ENCODE peak calls at places on chromosomes 13 and 19, in nine cellular contexts. Z is heart right ventricle, U is uterus, Y is PC-3, N is neural crest cell, V is ovary, M is NB4, C is choroid plexus epithelial cell, F is foreskin keratinocyte. D is an unnamed sample.

GRCh38 chr19:45863840-45864628 is at the start of gene FOXA3:
- DNase-seq in Z (peak), U (no peak), Y (peak), N (no peak), V (peak), M (peak), C (peak), F (no peak), D (peak)

GRCh38 chr13:51922771-51923480 is 61.2 kb downstream of the CCDC70 start:
- DNase-seq in Z (no peak), U (no peak), Y (no peak), N (no peak), V (no peak), M (no peak), C (no peak), F (no peak), D (no peak)

GRCh38 chr13:74758188-74758587 is 624.0 kb upstream of the KLF12 start:
- DNase-seq in Z (no peak), U (no peak), Y (no peak), N (no peak), V (no peak), M (no peak), C (no peak), F (no peak), D (no peak)

GRCh38 chr19:17294051-17294891 is 9.0 kb downstream of the ABHD8 start:
- DNase-seq in Z (peak), U (no peak), Y (no peak), N (peak), V (peak), M (peak), C (no peak), F (no peak), D (no peak)

GRCh38 chr13:79837741-79838450 is 356.9 kb downstream of the NDFIP2 start:
- DNase-seq in Z (no peak), U (no peak), Y (peak), N (no peak), V (no peak), M (no peak), C (peak), F (peak), D (no peak)

GRCh38 chr19:37695144-37695899 is 24.2 kb downstream of the ZNF607 start:
- DNase-seq in Z (no peak), U (no peak), Y (no peak), N (no peak), V (no peak), M (no peak), C (no peak), F (no peak), D (no peak)

GRCh38 chr13:70844391-70845108 is 736.3 kb upstream of the KLHL1 start:
- DNase-seq in Z (no peak), U (no peak), Y (peak), N (no peak), V (no peak), M (no peak), C (no peak), F (no peak), D (no peak)

GRCh38 chr13:98651716-98652115 is 74.8 kb upstream of the STK24 start:
- DNase-seq in Z (no peak), U (no peak), Y (no peak), N (no peak), V (no peak), M (no peak), C (no peak), F (no peak), D (no peak)

GRCh38 chr13:53783466-53783865 is 754.9 kb downstream of the OLFM4 start:
- DNase-seq in Z (no peak), U (no peak), Y (no peak), N (no peak), V (no peak), M (no peak), C (no peak), F (no peak), D (no peak)

GRCh38 chr19:850221-850978 is 1.7 kb upstream of the ELANE start:
- DNase-seq in Z (peak), U (peak), Y (peak), N (no peak), V (peak), M (peak), C (peak), F (no peak), D (no peak)

GRCh38 chr19:51183629-51184028 is 41.3 kb upstream of the CD33 start:
- DNase-seq in Z (no peak), U (no peak), Y (no peak), N (no peak), V (no peak), M (no peak), C (no peak), F (no peak), D (no peak)

GRCh38 chr13:53442979-53443378 is 414.4 kb downstream of the OLFM4 start:
- DNase-seq in Z (no peak), U (no peak), Y (no peak), N (no peak), V (no peak), M (no peak), C (no peak), F (no peak), D (no peak)

GRCh38 chr19:2187164-2187563 is 23.4 kb downstream of the DOT1L start:
- DNase-seq in Z (no peak), U (no peak), Y (no peak), N (no peak), V (no peak), M (no peak), C (no peak), F (no peak), D (no peak)

GRCh38 chr13:59459972-59460371 is 703.8 kb downstream of the DIAPH3 start:
- DNase-seq in Z (no peak), U (no peak), Y (peak), N (no peak), V (no peak), M (no peak), C (peak), F (no peak), D (no peak)

GRCh38 chr19:44207126-44207803 is 5.1 kb upstream of the ZNF227 start:
- DNase-seq in Z (peak), U (peak), Y (peak), N (peak), V (peak), M (peak), C (peak), F (peak), D (peak)

GRCh38 chr13:63902141-63902540 is 2486.5 kb upstream of the PCDH20 start:
- DNase-seq in Z (no peak), U (no peak), Y (no peak), N (no peak), V (no peak), M (no peak), C (no peak), F (no peak), D (no peak)

GRCh38 chr19:36679455-36679854 is 8.0 kb upstream of the ZNF567 start:
- DNase-seq in Z (no peak), U (no peak), Y (no peak), N (no peak), V (no peak), M (no peak), C (no peak), F (no peak), D (no peak)

GRCh38 chr13:112897603-112897955 is 71.4 kb upstream of the MCF2L start:
- DNase-seq in Z (no peak), U (no peak), Y (no peak), N (no peak), V (no peak), M (no peak), C (no peak), F (no peak), D (no peak)

GRCh38 chr13:110307697-110308376 is 753 bp downstream of the COL4A2 start:
- DNase-seq in Z (peak), U (no peak), Y (no peak), N (peak), V (peak), M (no peak), C (peak), F (peak), D (no peak)

GRCh38 chr13:113849546-113849945 is 14.3 kb downstream of the GAS6 start:
- DNase-seq in Z (no peak), U (no peak), Y (peak), N (no peak), V (no peak), M (no peak), C (no peak), F (peak), D (no peak)

GRCh38 chr13:112445411-112446271 is 69.5 kb downstream of the SPACA7 start:
- DNase-seq in Z (no peak), U (no peak), Y (no peak), N (no peak), V (no peak), M (no peak), C (no peak), F (no peak), D (peak)

GRCh38 chr13:25286969-25287961 is at the start of gene MTMR6:
- DNase-seq in Z (peak), U (peak), Y (peak), N (peak), V (peak), M (peak), C (peak), F (peak), D (peak)

GRCh38 chr19:38433268-38433733 is at the start of gene RYR1:
- DNase-seq in Z (peak), U (no peak), Y (no peak), N (peak), V (no peak), M (peak), C (peak), F (no peak), D (peak)

DNA sequence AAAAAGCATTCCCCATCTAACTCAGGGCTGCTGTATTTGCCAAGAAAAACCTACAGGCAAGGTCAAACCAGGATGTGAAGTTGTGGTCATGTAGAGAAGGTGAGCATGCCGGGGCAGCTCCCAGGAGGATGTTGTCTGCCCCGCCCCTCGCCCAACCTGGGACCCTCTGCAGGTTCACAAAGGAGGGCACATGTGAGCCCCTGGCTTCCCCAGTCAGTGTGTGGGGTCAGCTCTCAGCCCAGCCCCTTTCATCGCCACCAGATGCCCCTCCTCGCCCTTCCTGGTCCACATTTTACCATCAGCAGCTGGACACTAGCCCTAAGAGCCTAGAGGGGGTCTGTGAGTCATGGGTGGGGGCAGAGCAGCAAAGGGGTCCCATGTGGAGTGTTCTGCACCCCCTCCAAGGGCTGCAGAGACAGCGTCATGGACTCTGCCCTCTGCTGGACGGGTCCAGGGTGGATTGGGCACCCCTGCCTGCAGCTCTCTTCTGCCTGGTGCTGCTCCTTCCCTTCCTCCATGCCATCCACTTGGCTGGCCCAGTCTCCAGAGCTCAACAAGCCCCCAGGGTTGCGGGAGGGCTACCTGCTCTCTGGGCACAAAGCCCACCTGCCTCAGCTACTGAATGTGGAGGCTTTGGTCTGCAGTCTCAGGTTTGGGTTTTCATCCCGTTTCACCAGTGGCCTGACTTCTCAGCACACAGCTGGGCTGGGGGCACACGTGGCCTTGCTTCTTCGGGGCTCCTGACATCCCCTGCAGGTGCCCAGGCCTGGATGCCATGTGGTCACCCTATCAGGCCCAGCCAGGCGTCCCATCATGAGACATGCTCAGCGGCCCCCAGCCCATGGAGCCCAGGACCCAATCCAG is 3.7 kb downstream of the PLEKHF1 start:
- DNase-seq in Z (no peak), U (no peak), Y (no peak), N (no peak), V (no peak), M (no peak), C (no peak), F (no peak), D (no peak)
- TF ChIP-seq CTCF in Z (peak), U (no peak), Y (peak), N (no peak), V (no peak), M (no peak), C (peak), F (peak), D (no peak)

GRCh38 chr19:40381321-40381720 is 8.7 kb downstream of the HIPK4 start:
- DNase-seq in Z (no peak), U (no peak), Y (no peak), N (no peak), V (no peak), M (no peak), C (no peak), F (no peak), D (no peak)
- TF ChIP-seq CTCF in Z (no peak), U (no peak), Y (no peak), N (peak), V (no peak), M (no peak), C (peak), F (peak), D (no peak)

DNA sequence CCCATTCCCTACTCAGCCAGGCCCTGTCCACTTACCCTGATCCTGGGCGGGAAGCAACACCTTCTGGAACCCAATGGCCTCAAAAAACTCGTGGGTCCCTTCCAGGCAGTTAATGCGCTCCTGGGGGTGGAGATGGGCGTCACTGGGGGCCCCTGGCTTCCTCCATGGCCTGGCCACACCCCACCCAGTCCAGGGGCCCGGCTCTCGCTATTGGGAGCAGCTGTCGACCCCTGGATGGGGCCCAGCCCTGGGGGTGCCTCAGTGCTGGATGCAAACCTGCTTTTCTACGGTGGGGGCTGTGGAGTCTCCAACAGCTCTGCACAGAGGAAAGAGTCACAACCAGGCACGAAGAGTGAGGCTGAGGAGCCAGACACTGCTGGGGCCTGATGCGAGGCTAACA is 10.8 kb downstream of the UBXN6 start:
- DNase-seq in Z (no peak), U (no peak), Y (no peak), N (no peak), V (no peak), M (no peak), C (no peak), F (no peak), D (no peak)
- TF ChIP-seq CTCF in Z (no peak), U (no peak), Y (no peak), N (no peak), V (no peak), M (no peak), C (no peak), F (no peak), D (no peak)

GRCh38 chr13:37068962-37069361 is 9.5 kb upstream of the SUPT20H start:
- DNase-seq in Z (no peak), U (no peak), Y (peak), N (no peak), V (no peak), M (peak), C (peak), F (no peak), D (no peak)
- TF ChIP-seq CTCF in Z (no peak), U (no peak), Y (peak), N (peak), V (no peak), M (no peak), C (peak), F (peak), D (no peak)

DNA sequence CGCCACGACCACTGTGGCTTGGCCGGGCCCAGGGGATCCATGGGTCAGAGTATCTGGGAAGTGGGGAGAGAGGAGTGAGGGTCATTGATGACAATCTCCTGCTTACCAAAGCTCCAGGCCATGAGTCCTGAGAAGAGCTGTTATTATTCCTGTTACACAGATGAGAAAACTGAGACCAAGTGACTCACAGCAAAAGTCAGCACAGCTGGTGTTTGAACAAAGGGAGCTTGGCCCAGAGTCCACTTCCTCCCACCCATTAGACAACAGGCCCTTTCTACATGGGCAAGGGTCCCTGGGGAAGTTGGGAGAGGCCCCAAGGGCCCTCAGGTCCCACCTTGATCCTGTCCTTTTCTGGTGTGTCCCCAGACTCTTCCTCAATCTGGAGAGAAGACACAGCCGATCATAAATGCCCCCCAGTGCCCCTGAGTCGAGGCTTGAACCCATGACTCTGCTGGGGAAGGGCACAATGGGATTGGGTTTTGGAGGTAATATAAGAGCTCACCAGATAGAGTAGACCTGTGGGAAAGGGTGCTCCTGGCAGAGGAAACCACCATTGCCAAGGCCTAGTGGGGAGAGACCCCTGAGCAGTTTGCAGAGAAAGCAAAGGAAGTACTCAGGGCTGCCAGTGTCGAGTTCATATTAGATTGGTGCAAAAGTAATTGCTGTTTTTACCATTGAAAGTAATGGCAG is 6.8 kb downstream of the FUT6 start:
- DNase-seq in Z (no peak), U (no peak), Y (no peak), N (no peak), V (no peak), M (no peak), C (no peak), F (no peak), D (no peak)
- TF ChIP-seq CTCF in Z (no peak), U (no peak), Y (no peak), N (no peak), V (no peak), M (no peak), C (no peak), F (no peak), D (no peak)

DNA sequence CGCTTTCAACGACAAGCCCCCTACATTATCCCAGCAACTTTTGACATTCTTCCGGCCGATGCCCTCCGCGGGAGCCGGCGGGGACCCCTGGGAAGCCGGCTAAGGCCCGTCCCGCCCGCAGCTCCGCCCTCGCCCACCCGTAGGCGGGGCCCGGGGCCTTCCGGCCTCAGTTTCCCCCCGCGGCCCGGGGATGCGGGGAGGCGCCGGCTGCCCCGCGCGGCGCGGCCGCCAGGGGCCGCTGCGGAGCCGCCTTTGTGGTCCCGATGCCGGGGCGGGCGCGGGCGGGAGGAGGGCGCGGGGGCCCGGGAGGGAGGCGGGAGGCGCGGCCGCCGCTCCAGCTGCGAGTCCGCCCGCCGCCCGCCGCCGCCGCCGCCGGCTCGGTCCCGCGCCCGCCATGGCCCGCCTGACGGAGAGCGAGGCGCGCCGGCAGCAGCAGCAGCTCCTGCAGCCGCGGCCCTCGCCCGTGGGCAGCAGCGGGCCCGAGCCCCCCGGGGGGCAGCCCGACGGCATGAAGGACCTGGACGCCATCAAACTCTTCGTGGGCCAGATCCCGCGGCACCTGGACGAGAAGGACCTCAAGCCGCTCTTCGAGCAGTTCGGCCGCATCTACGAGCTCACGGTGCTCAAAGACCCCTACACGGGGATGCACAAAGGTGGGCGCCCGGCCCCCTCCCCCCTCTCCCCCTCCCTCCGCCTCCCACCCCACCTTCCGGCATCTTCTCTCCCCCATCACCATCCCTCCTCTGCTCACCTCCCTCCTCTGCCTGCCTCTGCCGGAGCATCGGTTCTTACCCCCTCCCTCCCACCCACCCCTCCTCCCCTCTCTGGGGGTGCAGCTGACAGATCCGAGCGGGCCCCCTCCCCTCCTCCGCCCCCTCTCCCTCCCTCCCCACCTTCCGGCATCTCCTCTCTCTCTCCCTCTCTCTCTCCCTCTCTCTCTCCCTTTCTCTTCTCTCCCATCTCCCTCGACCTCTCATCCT is at the start of gene CELF5:
- DNase-seq in Z (peak), U (no peak), Y (peak), N (peak), V (peak), M (peak), C (peak), F (no peak), D (peak)
- TF ChIP-seq CTCF in Z (peak), U (peak), Y (no peak), N (peak), V (peak), M (no peak), C (peak), F (peak), D (peak)

GRCh38 chr19:4559569-4559968 is at the start of gene SEMA6B:
- DNase-seq in Z (no peak), U (peak), Y (no peak), N (no peak), V (no peak), M (no peak), C (peak), F (no peak), D (no peak)

GRCh38 chr19:4555657-4556561 is 3.6 kb downstream of the SEMA6B start:
- DNase-seq in Z (no peak), U (no peak), Y (peak), N (no peak), V (no peak), M (peak), C (no peak), F (no peak), D (no peak)

GRCh38 chr19:4556574-4557185 is 2.8 kb downstream of the SEMA6B start:
- DNase-seq in Z (no peak), U (no peak), Y (peak), N (peak), V (no peak), M (peak), C (no peak), F (no peak), D (no peak)

GRCh38 chr19:4557971-4558941 is 1.2 kb downstream of the SEMA6B start:
- DNase-seq in Z (no peak), U (no peak), Y (peak), N (peak), V (peak), M (no peak), C (no peak), F (no peak), D (peak)

GRCh38 chr19:4557186-4557970 is 2.1 kb downstream of the SEMA6B start:
- DNase-seq in Z (no peak), U (no peak), Y (peak), N (no peak), V (no peak), M (no peak), C (no peak), F (no peak), D (no peak)
- TF ChIP-seq CTCF in Z (no peak), U (no peak), Y (peak), N (peak), V (no peak), M (peak), C (peak), F (peak), D (no peak)

GRCh38 chr19:55112781-55113569 is 4.5 kb downstream of the PPP1R12C start:
- DNase-seq in Z (no peak), U (peak), Y (no peak), N (no peak), V (peak), M (no peak), C (no peak), F (no peak), D (no peak)
- TF ChIP-seq CTCF in Z (no peak), U (no peak), Y (peak), N (no peak), V (no peak), M (no peak), C (peak), F (peak), D (no peak)

D was measured in natural killer cell.